ENCODE peak calls at places on chromosome 17, in four cellular contexts. F is HL-60, C is cardiac muscle cell, R is cardiac fibroblast. H is an unnamed sample.

GRCh38 chr17:19004601-19005441 is at the start of gene FAM83G:
- DNase-seq in F (peak; percentile 40), C (peak; percentile 65), R (peak; percentile 52), H (peak; percentile 12)

GRCh38 chr17:51263001-51263400 is 2.7 kb downstream of the UTP18 start:
- DNase-seq in F (no peak), C (peak; percentile 8), R (no peak), H (no peak)

GRCh38 chr17:60077672-60078519 is 825 bp downstream of the HEATR6 start:
- DNase-seq in F (no peak), C (peak; percentile 51), R (peak; percentile 46), H (no peak)

GRCh38 chr17:81405382-81406005 is 10.2 kb downstream of the BAHCC1 start:
- DNase-seq in F (no peak), C (peak; percentile 96), R (peak; percentile 98), H (no peak)

GRCh38 chr17:80889231-80889896 is 102.3 kb upstream of the CHMP6 start:
- DNase-seq in F (no peak), C (no peak), R (no peak), H (no peak)

GRCh38 chr17:70636517-70637133 is 467.3 kb downstream of the KCNJ2 start:
- DNase-seq in F (no peak), C (peak; percentile 63), R (peak; percentile 59), H (peak; percentile 33)

GRCh38 chr17:82753201-82753464 is 1.3 kb downstream of the TBCD start:
- DNase-seq in F (no peak), C (no peak), R (no peak), H (no peak)

GRCh38 chr17:8894673-8895578 is 27.5 kb upstream of the PIK3R6 start:
- DNase-seq in F (no peak), C (peak; percentile 82), R (peak; percentile 79), H (peak; percentile 43)

GRCh38 chr17:8148560-8148959 is 3.6 kb downstream of the PER1 start:
- DNase-seq in F (no peak), C (no peak), R (no peak), H (no peak)

GRCh38 chr17:8991514-8992285 is 26.2 kb upstream of the PIK3R5 start:
- DNase-seq in F (peak; percentile 18), C (peak; percentile 72), R (peak; percentile 71), H (peak; percentile 44)

GRCh38 chr17:79771276-79771675 is 6.7 kb upstream of the CBX2 start:
- DNase-seq in F (no peak), C (no peak), R (no peak), H (no peak)

GRCh38 chr17:17719966-17720543 is 38.8 kb downstream of the RAI1 start:
- DNase-seq in F (no peak), C (no peak), R (no peak), H (no peak)

GRCh38 chr17:17849863-17850373 is 13.1 kb upstream of the SREBF1 start:
- DNase-seq in F (no peak), C (peak; percentile 68), R (peak; percentile 74), H (no peak)

GRCh38 chr17:70314506-70314905 is 145.2 kb downstream of the KCNJ2 start:
- DNase-seq in F (peak; percentile 73), C (no peak), R (no peak), H (no peak)

GRCh38 chr17:9291912-9292562 is 270.7 kb downstream of the NTN1 start:
- DNase-seq in F (no peak), C (peak; percentile 20), R (no peak), H (peak; percentile 2)

GRCh38 chr17:27352481-27353460 is 58.9 kb downstream of the WSB1 start:
- DNase-seq in F (no peak), C (peak; percentile 50), R (peak; percentile 60), H (no peak)

GRCh38 chr17:78391843-78392242 is 13.4 kb downstream of the PGS1 start:
- DNase-seq in F (no peak), C (no peak), R (peak; percentile 19), H (no peak)

GRCh38 chr17:36124879-36125824 is 21.5 kb downstream of the CCL4 start:
- DNase-seq in F (no peak), C (no peak), R (no peak), H (no peak)

GRCh38 chr17:36127199-36127881 is 23.7 kb downstream of the CCL4 start:
- DNase-seq in F (no peak), C (no peak), R (no peak), H (no peak)

GRCh38 chr17:36128411-36128978 is 24.9 kb downstream of the CCL4 start:
- DNase-seq in F (no peak), C (no peak), R (no peak), H (no peak)

GRCh38 chr17:36129616-36130015 is 26.0 kb downstream of the CCL4 start:
- DNase-seq in F (no peak), C (no peak), R (no peak), H (no peak)

GRCh38 chr17:36127882-36128369 is 24.3 kb downstream of the CCL4 start:
- DNase-seq in F (no peak), C (no peak), R (no peak), H (no peak)
- H3K4me3 ChIP-seq in F (no peak overlapping the region), C (no peak overlapping the region), R (no peak overlapping the region), H (no peak overlapping the region)

GRCh38 chr17:73018599-73018998 is 73.9 kb downstream of the SLC39A11 start:
- DNase-seq in F (no peak), C (no peak), R (no peak), H (no peak)
- TF ChIP-seq CTCF in F (no peak), C (no peak), R (no peak), H (no peak)

DNA sequence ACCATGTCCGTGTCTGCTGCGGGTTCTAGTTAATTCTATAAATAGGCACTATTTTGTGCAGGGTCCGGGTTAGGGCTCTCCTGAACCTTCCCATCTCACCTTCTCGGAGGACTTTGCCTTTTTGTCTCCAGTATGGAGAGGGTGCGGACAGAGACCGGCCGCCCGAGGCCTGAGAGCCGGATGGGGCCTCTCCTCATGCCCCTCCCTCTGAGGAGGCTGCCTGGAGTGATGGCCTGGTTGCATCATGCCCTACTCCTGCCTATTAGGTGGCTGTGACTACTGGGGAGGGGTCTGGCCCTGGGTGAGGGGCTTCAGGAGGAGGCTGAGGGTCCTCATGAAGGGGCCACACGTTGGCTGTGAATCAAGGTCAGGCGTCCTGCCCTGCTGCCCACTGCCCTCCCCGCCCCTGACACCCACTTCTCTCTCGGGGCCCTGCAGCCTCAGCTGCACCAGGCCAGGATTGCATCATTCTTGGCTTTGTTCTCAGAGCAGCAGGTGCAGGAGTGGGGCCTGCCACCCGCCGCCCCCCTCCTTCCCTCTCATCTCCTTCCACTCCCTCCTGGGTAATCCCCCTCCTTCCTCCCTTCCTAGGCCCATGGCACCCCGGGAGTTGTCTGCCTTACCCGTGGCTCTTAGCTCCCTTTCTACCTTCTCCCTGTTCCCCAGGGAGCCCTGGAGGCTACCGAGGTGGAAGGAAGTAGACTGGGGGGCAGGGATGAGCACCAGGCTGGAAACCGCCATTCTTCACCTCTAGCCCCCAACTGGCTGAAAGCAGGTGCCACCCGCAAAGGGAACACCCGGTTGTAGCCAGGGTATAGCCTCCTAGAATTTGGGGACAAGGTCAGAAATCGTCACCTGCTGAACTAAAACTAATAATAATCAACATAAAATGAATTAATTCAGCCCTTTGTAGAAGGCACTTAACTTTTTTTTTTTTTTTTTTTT is 12.7 kb upstream of the ARHGAP23 start:
- DNase-seq in F (peak; percentile 94), C (peak; percentile 75), R (peak; percentile 56), H (no peak)
- H3K4me3 ChIP-seq in F (peak overlapping the region; percentile 43), C (no peak overlapping the region), R (peak overlapping the region; percentile 49), H (no peak overlapping the region)

GRCh38 chr17:21171309-21171922 is 42.5 kb downstream of the TMEM11 start:
- DNase-seq in F (no peak), C (no peak), R (no peak), H (no peak)

GRCh38 chr17:21169496-21169895 is 42.7 kb downstream of the DHRS7B start:
- DNase-seq in F (no peak), C (no peak), R (no peak), H (no peak)

GRCh38 chr17:21168555-21168865 is 41.7 kb downstream of the DHRS7B start:
- DNase-seq in F (no peak), C (no peak), R (no peak), H (no peak)

GRCh38 chr17:21171970-21172510 is 41.9 kb downstream of the TMEM11 start:
- DNase-seq in F (no peak), C (no peak), R (no peak), H (no peak)

DNA sequence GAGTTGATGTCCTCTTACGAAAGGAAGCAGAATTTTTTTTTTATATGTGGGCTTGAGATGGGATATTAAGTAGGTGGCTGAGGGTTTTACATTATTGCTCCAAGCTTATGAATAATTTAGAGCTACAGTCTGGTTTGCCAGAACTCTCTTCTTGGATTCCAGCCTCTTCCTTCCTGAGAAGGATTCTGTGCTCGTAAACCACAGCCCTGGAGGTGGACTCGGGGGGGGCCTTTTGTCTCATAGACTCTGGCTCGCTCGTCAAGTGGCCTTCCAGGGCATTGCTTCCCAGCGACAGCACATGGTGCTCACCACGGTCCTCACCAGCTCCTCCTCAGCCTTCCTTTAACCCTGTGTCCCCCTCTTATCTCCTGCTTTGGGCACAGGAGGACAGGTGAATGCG is 43.1 kb downstream of the TMEM11 start:
- DNase-seq in F (no peak), C (no peak), R (no peak), H (no peak)
- TF ChIP-seq CTCF in F (no peak), C (no peak), R (no peak), H (no peak)

GRCh38 chr17:54968954-54969400 is 412 bp downstream of the STXBP4 start:
- DNase-seq in F (no peak), C (peak; percentile 51), R (peak; percentile 42), H (no peak)

GRCh38 chr17:54971147-54971546 is 2.6 kb downstream of the STXBP4 start:
- DNase-seq in F (no peak), C (no peak), R (no peak), H (no peak)

GRCh38 chr17:54967621-54968258 is 714 bp downstream of the COX11 start:
- DNase-seq in F (no peak), C (peak; percentile 26), R (peak; percentile 26), H (no peak)

GRCh38 chr17:54968259-54968953 is at the start of the genes COX11 and STXBP4:
- DNase-seq in F (peak; percentile 96), C (peak; percentile 98), R (peak; percentile 98), H (peak; percentile 91)

GRCh38 chr17:54969658-54970572 is 1.4 kb downstream of the STXBP4 start:
- DNase-seq in F (no peak), C (no peak), R (no peak), H (no peak)
- H3K4me3 ChIP-seq in F (peak overlapping the region; percentile 71), C (peak overlapping the region; percentile 99), R (peak overlapping the region; percentile 84), H (peak overlapping the region; percentile 77)